ENCODE peak calls at places on chromosomes 16 and 17, in eight cellular contexts. One of them, this sample, is unnamed.

GRCh38 chr17:50947844-50948514 is 81.8 kb upstream of the TOB1 start:
- DNase-seq in stimulated activated CD4-positive, alpha-beta T cell treated with anti-CD3 and anti-CD28 coated beads, Interleukin-4, amount 100 ng/mL, for 24 hours: no peak
- DNase-seq in GM10248: no peak
- DNase-seq in retinal pigment epithelial cell: no peak
- DNase-seq in NCI-H1417: peak
- DNase-seq in A172: no peak
- DNase-seq in effector CD4-positive, alpha-beta T cell: no peak
- DNase-seq in prostate gland: peak
- DNase-seq in this sample: no peak

GRCh38 chr17:5203178-5203907 is 11.7 kb upstream of the ZNF594 start:
- DNase-seq in stimulated activated CD4-positive, alpha-beta T cell treated with anti-CD3 and anti-CD28 coated beads, Interleukin-4, amount 100 ng/mL, for 24 hours: no peak
- DNase-seq in GM10248: no peak
- DNase-seq in retinal pigment epithelial cell: no peak
- DNase-seq in NCI-H1417: no peak
- DNase-seq in A172: no peak
- DNase-seq in effector CD4-positive, alpha-beta T cell: no peak
- DNase-seq in prostate gland: no peak
- DNase-seq in this sample: no peak

GRCh38 chr16:86567701-86568571 is 1.3 kb downstream of the FOXC2 start:
- DNase-seq in stimulated activated CD4-positive, alpha-beta T cell treated with anti-CD3 and anti-CD28 coated beads, Interleukin-4, amount 100 ng/mL, for 24 hours: no peak
- DNase-seq in GM10248: no peak
- DNase-seq in retinal pigment epithelial cell: no peak
- DNase-seq in NCI-H1417: no peak
- DNase-seq in A172: no peak
- DNase-seq in effector CD4-positive, alpha-beta T cell: no peak
- DNase-seq in prostate gland: no peak
- DNase-seq in this sample: no peak

GRCh38 chr17:1036171-1036844 is 39.4 kb downstream of the TIMM22 start:
- DNase-seq in stimulated activated CD4-positive, alpha-beta T cell treated with anti-CD3 and anti-CD28 coated beads, Interleukin-4, amount 100 ng/mL, for 24 hours: no peak
- DNase-seq in GM10248: no peak
- DNase-seq in retinal pigment epithelial cell: no peak
- DNase-seq in NCI-H1417: no peak
- DNase-seq in A172: no peak
- DNase-seq in effector CD4-positive, alpha-beta T cell: no peak
- DNase-seq in prostate gland: no peak
- DNase-seq in this sample: no peak

GRCh38 chr17:63431939-63432804 is 13.9 kb downstream of the CYB561 start:
- DNase-seq in stimulated activated CD4-positive, alpha-beta T cell treated with anti-CD3 and anti-CD28 coated beads, Interleukin-4, amount 100 ng/mL, for 24 hours: no peak
- DNase-seq in GM10248: no peak
- DNase-seq in retinal pigment epithelial cell: no peak
- DNase-seq in NCI-H1417: no peak
- DNase-seq in A172: no peak
- DNase-seq in effector CD4-positive, alpha-beta T cell: no peak
- DNase-seq in prostate gland: peak
- DNase-seq in this sample: no peak

GRCh38 chr16:55444754-55445485 is 34.1 kb upstream of the MMP2 start:
- DNase-seq in stimulated activated CD4-positive, alpha-beta T cell treated with anti-CD3 and anti-CD28 coated beads, Interleukin-4, amount 100 ng/mL, for 24 hours: no peak
- DNase-seq in GM10248: peak
- DNase-seq in retinal pigment epithelial cell: no peak
- DNase-seq in NCI-H1417: no peak
- DNase-seq in A172: no peak
- DNase-seq in effector CD4-positive, alpha-beta T cell: no peak
- DNase-seq in prostate gland: no peak
- DNase-seq in this sample: no peak

GRCh38 chr17:49101054-49101534 is 31.5 kb upstream of the B4GALNT2 start:
- DNase-seq in stimulated activated CD4-positive, alpha-beta T cell treated with anti-CD3 and anti-CD28 coated beads, Interleukin-4, amount 100 ng/mL, for 24 hours: no peak
- DNase-seq in GM10248: no peak
- DNase-seq in retinal pigment epithelial cell: no peak
- DNase-seq in NCI-H1417: peak
- DNase-seq in A172: peak
- DNase-seq in effector CD4-positive, alpha-beta T cell: no peak
- DNase-seq in prostate gland: peak
- DNase-seq in this sample: peak

GRCh38 chr16:5836979-5837670 is 739.5 kb upstream of the EEF2KMT start:
- DNase-seq in stimulated activated CD4-positive, alpha-beta T cell treated with anti-CD3 and anti-CD28 coated beads, Interleukin-4, amount 100 ng/mL, for 24 hours: no peak
- DNase-seq in GM10248: no peak
- DNase-seq in retinal pigment epithelial cell: no peak
- DNase-seq in NCI-H1417: no peak
- DNase-seq in A172: no peak
- DNase-seq in effector CD4-positive, alpha-beta T cell: no peak
- DNase-seq in prostate gland: no peak
- DNase-seq in this sample: no peak

GRCh38 chr17:20120835-20121234 is 111.7 kb downstream of the SPECC1 start:
- DNase-seq in stimulated activated CD4-positive, alpha-beta T cell treated with anti-CD3 and anti-CD28 coated beads, Interleukin-4, amount 100 ng/mL, for 24 hours: no peak
- DNase-seq in GM10248: no peak
- DNase-seq in retinal pigment epithelial cell: no peak
- DNase-seq in NCI-H1417: no peak
- DNase-seq in A172: no peak
- DNase-seq in effector CD4-positive, alpha-beta T cell: no peak
- DNase-seq in prostate gland: no peak
- DNase-seq in this sample: no peak

GRCh38 chr16:23469814-23470213 is 16.8 kb upstream of the COG7 start:
- DNase-seq in stimulated activated CD4-positive, alpha-beta T cell treated with anti-CD3 and anti-CD28 coated beads, Interleukin-4, amount 100 ng/mL, for 24 hours: no peak
- DNase-seq in GM10248: no peak
- DNase-seq in retinal pigment epithelial cell: no peak
- DNase-seq in NCI-H1417: peak
- DNase-seq in A172: peak
- DNase-seq in effector CD4-positive, alpha-beta T cell: no peak
- DNase-seq in prostate gland: peak
- DNase-seq in this sample: no peak

GRCh38 chr17:18225121-18225561 is 294 bp upstream of the LLGL1 start:
- DNase-seq in stimulated activated CD4-positive, alpha-beta T cell treated with anti-CD3 and anti-CD28 coated beads, Interleukin-4, amount 100 ng/mL, for 24 hours: peak
- DNase-seq in GM10248: peak
- DNase-seq in retinal pigment epithelial cell: peak
- DNase-seq in NCI-H1417: peak
- DNase-seq in A172: peak
- DNase-seq in effector CD4-positive, alpha-beta T cell: peak
- DNase-seq in prostate gland: peak
- DNase-seq in this sample: peak

GRCh38 chr17:77696151-77696719 is 262.3 kb upstream of the TNRC6C start:
- DNase-seq in stimulated activated CD4-positive, alpha-beta T cell treated with anti-CD3 and anti-CD28 coated beads, Interleukin-4, amount 100 ng/mL, for 24 hours: no peak
- DNase-seq in GM10248: no peak
- DNase-seq in retinal pigment epithelial cell: no peak
- DNase-seq in NCI-H1417: no peak
- DNase-seq in A172: no peak
- DNase-seq in effector CD4-positive, alpha-beta T cell: no peak
- DNase-seq in prostate gland: no peak
- DNase-seq in this sample: no peak

GRCh38 chr17:51428668-51429486 is 168.5 kb downstream of the UTP18 start:
- DNase-seq in stimulated activated CD4-positive, alpha-beta T cell treated with anti-CD3 and anti-CD28 coated beads, Interleukin-4, amount 100 ng/mL, for 24 hours: no peak
- DNase-seq in GM10248: no peak
- DNase-seq in retinal pigment epithelial cell: no peak
- DNase-seq in NCI-H1417: no peak
- DNase-seq in A172: no peak
- DNase-seq in effector CD4-positive, alpha-beta T cell: no peak
- DNase-seq in prostate gland: no peak
- DNase-seq in this sample: no peak

GRCh38 chr16:75237398-75238131 is 13.9 kb downstream of the BCAR1 start:
- DNase-seq in stimulated activated CD4-positive, alpha-beta T cell treated with anti-CD3 and anti-CD28 coated beads, Interleukin-4, amount 100 ng/mL, for 24 hours: no peak
- DNase-seq in GM10248: no peak
- DNase-seq in retinal pigment epithelial cell: no peak
- DNase-seq in NCI-H1417: no peak
- DNase-seq in A172: no peak
- DNase-seq in effector CD4-positive, alpha-beta T cell: no peak
- DNase-seq in prostate gland: no peak
- DNase-seq in this sample: no peak

This sample was measured in NCI-H748 treated with DMSO at 0.1 percent for 48 hours.